ENCODE peak calls at places on chromosomes 12 and 14, in ten cellular contexts. S is body of pancreas, H is pancreas, N is lung, B is psoas muscle, D is H9, Q is MM.1S, X is PC-3, J is Peyer's patch, G is mammary epithelial cell. Z is an unnamed sample.

GRCh38 chr14:105203057-105203494 is 22.0 kb upstream of the NUDT14 start:
- DNase-seq in X (peak; percentile 81), G (peak; percentile 28), B (peak; percentile 88), Q (peak; percentile 28), S (peak; percentile 87), H (peak; percentile 69), D (peak; percentile 78), J (peak; percentile 88), N (peak; percentile 77), Z (peak; percentile 71)

GRCh38 chr14:97218336-97218712 is 421.1 kb downstream of the VRK1 start:
- DNase-seq in J (no peak), H (no peak), S (no peak), N (no peak), G (no peak), Q (no peak), D (peak; percentile 62), B (no peak), X (no peak), Z (no peak)

GRCh38 chr14:99095369-99095768 is 176.6 kb downstream of the BCL11B start:
- DNase-seq in S (no peak), G (no peak), Q (no peak), N (no peak), D (no peak), H (no peak), B (no peak), X (no peak), J (no peak), Z (no peak)

GRCh38 chr12:72098622-72099021 is 160.0 kb downstream of the TPH2 start:
- DNase-seq in X (no peak), J (no peak), D (no peak), B (no peak), S (no peak), G (peak; percentile 26), N (no peak), H (no peak), Q (no peak), Z (no peak)

GRCh38 chr14:22420598-22421186 is 168.3 kb downstream of the DAD1 start:
- DNase-seq in H (no peak), N (no peak), J (no peak), X (no peak), G (no peak), D (no peak), Q (no peak), S (no peak), B (no peak), Z (no peak)

GRCh38 chr14:68216072-68216471 is 396.5 kb downstream of the RAD51B start:
- DNase-seq in H (no peak), Q (no peak), D (no peak), X (no peak), G (no peak), N (no peak), S (peak; percentile 18), J (no peak), B (no peak), Z (no peak)

GRCh38 chr12:47184229-47184628 is 104.5 kb upstream of the AMIGO2 start:
- DNase-seq in J (no peak), S (peak; percentile 72), X (no peak), N (no peak), H (peak; percentile 73), B (no peak), G (no peak), D (no peak), Q (no peak), Z (no peak)

GRCh38 chr12:32025906-32026305 is 66.7 kb downstream of the RESF1 start:
- DNase-seq in Q (peak; percentile 35), N (no peak), D (no peak), J (peak; percentile 72), G (no peak), X (no peak), H (no peak), B (no peak), S (no peak), Z (no peak)

GRCh38 chr14:69685716-69686115 is 74.3 kb downstream of the SUSD6 start:
- DNase-seq in G (peak; percentile 77), Q (no peak), D (no peak), J (peak; percentile 78), X (peak; percentile 38), H (peak; percentile 56), B (peak; percentile 87), N (peak; percentile 73), S (peak; percentile 90), Z (peak; percentile 55)

GRCh38 chr14:69683971-69684370 is 72.6 kb downstream of the SUSD6 start:
- DNase-seq in H (no peak), B (no peak), Q (no peak), J (no peak), X (no peak), N (no peak), S (no peak), G (no peak), D (no peak), Z (no peak)

GRCh38 chr14:69682607-69683263 is 71.3 kb downstream of the SUSD6 start:
- DNase-seq in S (no peak), J (no peak), B (no peak), X (no peak), N (no peak), Q (peak; percentile 26), D (no peak), H (no peak), G (peak; percentile 55), Z (no peak)

GRCh38 chr14:69685217-69685616 is 73.8 kb downstream of the SUSD6 start:
- DNase-seq in B (no peak), H (no peak), N (no peak), J (no peak), D (no peak), S (no peak), X (peak; percentile 77), Q (no peak), G (peak; percentile 99), Z (peak; percentile 89)

DNA sequence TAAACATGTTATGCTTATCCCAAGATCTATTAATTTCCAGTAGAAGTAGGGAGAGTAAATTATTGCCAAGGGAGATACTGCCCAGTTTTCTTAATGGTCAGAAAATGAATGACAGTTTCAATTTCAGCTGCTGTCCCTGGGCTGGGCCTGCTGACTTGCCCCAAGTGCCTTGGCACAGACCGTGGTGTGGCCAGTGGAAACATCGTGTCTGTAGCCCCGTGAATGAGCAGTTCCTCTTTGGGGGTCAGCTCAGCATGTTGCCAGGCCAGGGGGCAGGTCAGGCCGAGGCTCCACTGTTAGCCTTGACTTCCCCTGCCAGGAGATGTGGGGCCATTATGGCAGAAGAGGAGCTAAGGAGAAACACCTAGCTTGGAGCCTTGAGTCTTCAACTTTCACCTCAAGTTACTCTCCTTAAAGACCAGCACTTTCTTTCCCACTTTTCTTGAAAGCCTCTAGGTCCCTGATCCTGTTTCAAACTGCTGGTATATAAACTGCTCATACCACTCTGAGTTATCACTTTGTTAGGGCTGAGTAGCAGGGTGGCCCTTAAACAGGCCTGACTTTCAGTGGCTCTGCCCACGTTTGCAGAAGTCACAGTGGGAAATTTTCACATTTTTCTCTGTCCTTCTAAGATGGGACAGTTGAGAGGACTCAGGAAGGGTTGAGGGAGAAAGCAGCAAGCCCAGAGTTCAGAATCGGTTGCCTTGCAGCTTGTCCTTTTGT is 73.2 kb downstream of the SUSD6 start:
- DNase-seq in G (peak; percentile 32), H (no peak), D (no peak), S (peak; percentile 24), Q (no peak), J (no peak), B (peak; percentile 63), N (no peak), X (no peak), Z (no peak)
- H3K27ac ChIP-seq in G (peak overlapping the region; percentile 94), H (peak overlapping the region; percentile 10), D (no peak overlapping the region), S (peak overlapping the region; percentile 11), Q (no peak overlapping the region), J (peak overlapping the region; percentile 59), B (peak overlapping the region; percentile 25), N (peak overlapping the region; percentile 70), X (peak overlapping the region; percentile 69), Z (peak overlapping the region; percentile 87)

DNA sequence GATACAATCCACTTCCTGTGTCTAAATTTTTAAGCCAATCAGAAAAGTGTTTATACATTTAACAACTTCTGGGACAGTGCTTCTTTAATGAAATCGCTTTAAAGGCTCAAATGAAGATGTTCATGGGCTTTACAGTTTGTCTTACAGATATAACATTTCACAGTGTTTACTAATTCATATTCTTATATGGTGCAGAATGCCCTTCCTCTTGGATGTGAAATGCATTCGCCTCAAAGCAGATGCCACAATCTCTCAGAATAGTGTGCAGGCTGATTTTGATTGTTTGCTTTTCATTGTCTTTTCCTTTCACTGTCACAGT is 200.1 kb upstream of the FOXN3 start:
- DNase-seq in H (no peak), X (no peak), G (no peak), J (no peak), S (no peak), N (no peak), D (no peak), B (no peak), Q (no peak), Z (no peak)
- TF ChIP-seq CTCF in H (no peak), X (no peak), G (no peak), J (no peak), S (no peak), N (no peak), D (no peak), B (no peak), Q (no peak), Z (no peak)

DNA sequence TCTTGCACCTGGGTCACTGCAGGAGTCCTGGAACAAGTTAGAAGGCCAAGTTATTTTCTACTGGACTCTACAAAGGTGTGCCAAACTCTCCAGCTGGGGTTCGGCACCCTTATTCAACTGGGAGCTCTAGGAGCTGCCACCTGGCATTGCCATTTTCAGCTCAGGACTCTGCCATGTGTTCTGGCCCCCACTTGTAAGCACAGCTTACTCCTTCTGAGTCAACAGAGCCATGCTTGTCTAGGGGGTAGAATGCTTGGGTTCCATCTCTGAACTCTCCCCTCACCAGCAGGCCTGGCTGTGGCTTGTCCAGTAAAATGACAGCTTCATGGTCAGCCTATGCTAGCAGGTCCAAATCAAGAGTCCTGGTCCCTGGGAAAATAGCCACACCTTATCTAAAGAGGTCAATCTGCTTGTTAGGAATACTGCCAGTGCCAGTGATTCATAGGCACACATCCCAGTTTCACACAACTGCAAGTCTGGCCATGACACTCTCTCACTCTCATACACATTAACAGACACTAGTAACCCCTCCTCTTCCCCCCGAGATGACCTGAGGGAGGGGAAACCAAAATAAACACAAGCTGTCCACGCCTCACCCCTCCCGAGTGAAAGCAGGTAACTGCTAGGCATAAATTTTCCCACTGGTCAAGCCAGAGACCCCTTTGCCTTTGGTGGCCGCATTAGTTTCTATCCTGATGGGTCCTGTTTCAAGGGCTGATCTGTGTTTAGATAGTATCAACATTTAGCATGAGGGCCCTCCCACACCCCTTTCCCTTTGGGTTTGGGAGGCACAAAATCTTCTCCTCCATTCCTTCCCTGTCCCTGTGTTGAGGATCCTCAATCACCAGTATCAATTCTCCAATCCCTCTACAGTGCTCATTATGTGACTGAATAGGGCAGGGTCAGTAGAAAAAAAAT is 182.3 kb upstream of the GZMB start:
- DNase-seq in S (peak; percentile 81), G (peak; percentile 83), X (no peak), H (peak; percentile 84), J (peak; percentile 55), B (no peak), Q (no peak), N (no peak), D (no peak), Z (no peak)
- H3K27ac ChIP-seq in S (peak overlapping the region; percentile 87), G (no peak overlapping the region), X (no peak overlapping the region), H (peak overlapping the region; percentile 90), J (peak overlapping the region; percentile 88), B (no peak overlapping the region), Q (no peak overlapping the region), N (no peak overlapping the region), D (no peak overlapping the region), Z (no peak overlapping the region)

DNA sequence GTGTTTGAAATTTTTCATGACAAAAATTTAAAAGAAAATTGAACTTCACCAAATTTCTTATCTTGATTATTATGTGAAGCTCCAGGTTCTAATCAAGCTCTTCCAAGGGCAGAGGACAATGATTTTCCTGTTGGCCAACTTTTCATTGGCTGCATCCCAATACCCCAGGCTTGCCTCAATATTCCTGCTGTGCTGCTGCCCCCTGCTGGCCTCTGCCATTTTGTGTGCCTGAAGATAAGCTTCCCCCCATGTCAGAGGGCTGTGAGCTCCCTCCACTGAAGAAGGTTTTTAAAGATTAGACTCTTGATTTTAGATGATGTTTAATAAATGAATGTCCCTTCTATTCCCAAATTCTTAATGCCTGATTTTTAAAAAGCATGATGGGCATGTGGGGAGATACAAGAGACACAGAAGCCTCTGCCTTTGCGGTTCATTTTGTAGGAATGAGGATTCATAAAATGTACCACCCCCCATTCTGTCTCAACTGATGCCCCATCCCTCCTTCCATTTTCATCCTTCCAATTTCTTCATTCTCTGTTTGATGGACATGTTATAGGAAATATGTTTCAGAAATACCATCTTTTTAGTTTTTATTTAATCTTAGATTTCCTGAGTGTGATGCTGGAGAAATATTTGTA is 76.7 kb upstream of the RGS6 start:
- DNase-seq in B (peak; percentile 68), N (peak; percentile 75), G (peak; percentile 56), D (peak; percentile 56), S (peak; percentile 62), H (peak; percentile 4), Q (peak; percentile 33), J (peak; percentile 76), X (peak; percentile 89), Z (peak; percentile 53)
- TF ChIP-seq CTCF in B (peak; percentile 48), N (peak; percentile 65), G (peak; percentile 75), D (peak; percentile 83), S (peak; percentile 30), H (no peak), Q (peak; percentile 59), J (peak; percentile 57), X (peak; percentile 96), Z (peak; percentile 38)

Z was measured in RWPE1.